ENCODE peak calls at places on chromosomes 12 and 14, in four cellular contexts. Z, K, O and V are unnamed samples.

GRCh38 chr12:108694812-108695278 is 36.5 kb downstream of the CORO1C start:
- DNase-seq in Z (no peak), K (no peak), O (peak), V (no peak)

GRCh38 chr12:48936379-48936979 is 11.2 kb upstream of the FKBP11 start:
- DNase-seq in Z (no peak), K (no peak), O (peak), V (peak)

GRCh38 chr12:51323966-51324895 is at the start of gene BIN2:
- DNase-seq in Z (no peak), K (peak), O (no peak), V (peak)

GRCh38 chr14:19941668-19942067 is 11.0 kb downstream of the OR4K1 start:
- DNase-seq in Z (no peak), K (no peak), O (no peak), V (no peak)

GRCh38 chr14:35470775-35471174 is 63.2 kb upstream of the INSM2 start:
- DNase-seq in Z (no peak), K (peak), O (peak), V (no peak)

GRCh38 chr12:92147491-92147890 is 1.8 kb upstream of the BTG1 start:
- DNase-seq in Z (no peak), K (no peak), O (no peak), V (no peak)

GRCh38 chr14:58712357-58712756 is 74.6 kb downstream of the DACT1 start:
- DNase-seq in Z (no peak), K (no peak), O (peak), V (no peak)

GRCh38 chr14:76806446-76806845 is 6.2 kb downstream of the ANGEL1 start:
- DNase-seq in Z (no peak), K (no peak), O (no peak), V (no peak)

GRCh38 chr12:125004621-125005020 is 11.2 kb downstream of the BRI3BP start:
- DNase-seq in Z (no peak), K (no peak), O (no peak), V (no peak)

GRCh38 chr12:5827591-5827990 is 117.5 kb downstream of the ANO2 start:
- DNase-seq in Z (no peak), K (no peak), O (no peak), V (no peak)

GRCh38 chr14:65482769-65483438 is 70.4 kb downstream of the FUT8 start:
- DNase-seq in Z (no peak), K (no peak), O (no peak), V (no peak)

GRCh38 chr12:46489951-46490388 is 117.4 kb upstream of the SLC38A2 start:
- DNase-seq in Z (no peak), K (no peak), O (no peak), V (no peak)

GRCh38 chr12:3362751-3363150 is 128.3 kb upstream of the PRMT8 start:
- DNase-seq in Z (no peak), K (no peak), O (no peak), V (no peak)

GRCh38 chr14:104112609-104113571 is 25.5 kb upstream of the KIF26A start:
- DNase-seq in Z (no peak), K (no peak), O (no peak), V (no peak)

GRCh38 chr12:3071710-3072109 is 5.5 kb upstream of the TSPAN9 start:
- DNase-seq in Z (no peak), K (no peak), O (no peak), V (no peak)

GRCh38 chr14:75306917-75307699 is 28.5 kb downstream of the FOS start:
- DNase-seq in Z (no peak), K (no peak), O (peak), V (peak)

GRCh38 chr14:91417134-91417982 is at the start of gene CCDC88C:
- DNase-seq in Z (no peak), K (no peak), O (peak), V (no peak)

GRCh38 chr12:117063162-117063911 is 35.9 kb downstream of the TESC start:
- DNase-seq in Z (peak), K (peak), O (no peak), V (no peak)

GRCh38 chr12:96235497-96235826 is 41.3 kb downstream of the ELK3 start:
- DNase-seq in Z (no peak), K (no peak), O (no peak), V (no peak)

GRCh38 chr14:102770910-102771543 is 6.2 kb upstream of the TRAF3 start:
- DNase-seq in Z (no peak), K (no peak), O (no peak), V (no peak)

GRCh38 chr14:58725226-58725625 is 87.5 kb downstream of the DACT1 start:
- DNase-seq in Z (no peak), K (no peak), O (no peak), V (no peak)

GRCh38 chr12:105892362-105892910 is 246.3 kb downstream of the NUAK1 start:
- DNase-seq in Z (no peak), K (no peak), O (no peak), V (no peak)

GRCh38 chr12:116459921-116460666 is 99.1 kb upstream of the MAP1LC3B2 start:
- DNase-seq in Z (no peak), K (no peak), O (no peak), V (no peak)

GRCh38 chr12:102631274-102631673 is 150.9 kb upstream of the IGF1 start:
- DNase-seq in Z (no peak), K (no peak), O (no peak), V (no peak)

GRCh38 chr12:50799908-50800307 is 36.0 kb downstream of the ATF1 start:
- DNase-seq in Z (no peak), K (no peak), O (no peak), V (no peak)

GRCh38 chr12:2268478-2269286 is 215.9 kb downstream of the CACNA1C start:
- DNase-seq in Z (no peak), K (no peak), O (no peak), V (no peak)

GRCh38 chr12:52148541-52149181 is 43.2 kb downstream of the KRT80 start:
- DNase-seq in Z (no peak), K (no peak), O (peak), V (no peak)

GRCh38 chr12:120466560-120467315 is 2.8 kb downstream of the SRSF9 start:
- DNase-seq in Z (no peak), K (no peak), O (no peak), V (no peak)

GRCh38 chr12:107843351-107844311 is 69.1 kb downstream of the ASCL4 start:
- DNase-seq in Z (no peak), K (no peak), O (no peak), V (peak)

GRCh38 chr12:112844814-112845565 is 53.4 kb downstream of the RPH3A start:
- DNase-seq in Z (no peak), K (no peak), O (no peak), V (no peak)

GRCh38 chr14:67566908-67567307 is 33.2 kb downstream of the PIGH start:
- DNase-seq in Z (no peak), K (no peak), O (no peak), V (no peak)

GRCh38 chr14:100608586-100609330 is 21.5 kb upstream of the BEGAIN start:
- DNase-seq in Z (no peak), K (no peak), O (no peak), V (no peak)

GRCh38 chr14:100609331-100609870 is 22.2 kb upstream of the BEGAIN start:
- DNase-seq in Z (no peak), K (no peak), O (no peak), V (no peak)

GRCh38 chr14:100609941-100610391 is 22.7 kb upstream of the BEGAIN start:
- DNase-seq in Z (no peak), K (no peak), O (no peak), V (no peak)

GRCh38 chr14:100611811-100612480 is 24.7 kb upstream of the BEGAIN start:
- DNase-seq in Z (no peak), K (no peak), O (no peak), V (no peak)

GRCh38 chr14:100610511-100611217 is 23.4 kb upstream of the BEGAIN start:
- DNase-seq in Z (no peak), K (no peak), O (no peak), V (no peak)
- TF ChIP-seq SPI1 in Z (no peak), K (no peak), O (no peak), V (no peak)

DNA sequence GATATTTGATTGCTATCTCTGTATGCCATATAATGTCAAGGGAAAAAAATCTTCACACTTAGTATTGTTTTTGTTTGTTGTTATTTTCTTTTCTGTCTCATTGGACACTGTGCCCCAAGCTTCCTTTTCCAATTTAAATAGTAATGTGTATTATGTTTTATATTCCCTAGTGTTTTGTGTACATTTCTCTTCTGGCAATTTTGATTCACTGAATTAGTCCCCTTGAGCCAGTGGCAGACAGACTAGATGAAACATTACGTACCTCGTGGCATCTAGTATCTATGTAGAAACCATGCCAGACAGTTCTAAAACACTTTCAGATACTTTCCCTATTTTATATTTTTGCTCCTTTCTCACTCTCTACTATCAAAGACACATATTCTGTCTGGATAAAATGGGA is at the start of gene OR6C1:
- DNase-seq in Z (no peak), K (no peak), O (no peak), V (no peak)
- TF ChIP-seq SPI1 in Z (no peak), K (no peak), O (no peak), V (no peak)

GRCh38 chr12:38892090-38892786 is 13.2 kb downstream of the CPNE8 start:
- DNase-seq in Z (no peak), K (no peak), O (no peak), V (no peak)

GRCh38 chr12:38890102-38890501 is 15.3 kb downstream of the CPNE8 start:
- DNase-seq in Z (no peak), K (no peak), O (no peak), V (no peak)

GRCh38 chr12:38886931-38887330 is 18.5 kb downstream of the CPNE8 start:
- DNase-seq in Z (no peak), K (no peak), O (no peak), V (no peak)

GRCh38 chr12:38887770-38888169 is 17.6 kb downstream of the CPNE8 start:
- DNase-seq in Z (no peak), K (no peak), O (no peak), V (no peak)

GRCh38 chr12:38889297-38889815 is 16.0 kb downstream of the CPNE8 start:
- DNase-seq in Z (no peak), K (no peak), O (no peak), V (no peak)
- TF ChIP-seq SPI1 in Z (no peak), K (no peak), O (no peak), V (no peak)

GRCh38 chr12:34186492-34186891 is 164.2 kb downstream of the ALG10 start:
- DNase-seq in Z (no peak), K (no peak), O (no peak), V (no peak)
- TF ChIP-seq SPI1 in Z (no peak), K (no peak), O (no peak), V (no peak)

GRCh38 chr12:76123301-76124212 is 39.1 kb upstream of the NAP1L1 start:
- DNase-seq in Z (no peak), K (no peak), O (no peak), V (no peak)
- TF ChIP-seq SPI1 in Z (no peak), K (no peak), O (no peak), V (no peak)

GRCh38 chr12:34341362-34341733 is 319.1 kb downstream of the ALG10 start:
- DNase-seq in Z (no peak), K (no peak), O (peak), V (no peak)
- TF ChIP-seq SPI1 in Z (no peak), K (no peak), O (no peak), V (no peak)

DNA sequence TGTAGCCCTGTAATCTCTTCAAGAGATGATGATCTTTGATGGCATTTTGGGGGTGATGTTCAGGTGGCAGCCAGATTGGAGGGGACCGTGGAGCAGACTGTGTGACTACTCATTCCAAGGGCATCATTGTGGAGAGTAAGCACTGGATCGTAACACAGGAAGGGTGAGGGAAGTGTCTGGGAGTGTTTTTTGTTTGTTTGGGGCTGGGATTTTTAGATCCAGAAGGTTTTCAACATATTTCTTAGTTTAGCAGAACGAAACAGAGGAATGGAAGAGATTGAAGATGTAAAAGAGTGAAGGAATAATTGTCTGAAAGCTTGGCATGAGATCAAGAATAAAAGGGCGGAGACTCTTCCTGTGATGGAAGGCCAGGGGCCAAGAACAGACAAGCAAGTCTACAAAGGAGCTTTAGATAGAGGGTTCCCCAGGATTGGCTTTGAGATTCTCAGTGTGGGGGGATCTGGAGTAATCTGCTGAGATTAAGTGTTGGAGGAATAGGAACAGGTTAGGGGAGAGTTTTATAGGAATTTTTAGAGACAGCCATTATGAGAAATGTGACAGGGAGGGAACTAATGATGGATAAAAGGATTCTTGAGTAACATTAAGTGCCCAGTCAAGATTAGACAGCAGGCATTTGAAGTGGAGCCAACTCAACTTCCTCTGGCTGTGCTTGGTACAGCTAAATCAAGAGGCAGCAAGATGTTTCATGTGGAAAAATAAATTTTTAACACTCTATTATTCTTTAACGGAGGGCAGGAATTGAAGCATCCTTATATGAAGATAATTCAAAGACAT is 79.7 kb upstream of the REP15 start:
- DNase-seq in Z (no peak), K (no peak), O (no peak), V (no peak)
- TF ChIP-seq SPI1 in Z (no peak), K (no peak), O (no peak), V (no peak)

DNA sequence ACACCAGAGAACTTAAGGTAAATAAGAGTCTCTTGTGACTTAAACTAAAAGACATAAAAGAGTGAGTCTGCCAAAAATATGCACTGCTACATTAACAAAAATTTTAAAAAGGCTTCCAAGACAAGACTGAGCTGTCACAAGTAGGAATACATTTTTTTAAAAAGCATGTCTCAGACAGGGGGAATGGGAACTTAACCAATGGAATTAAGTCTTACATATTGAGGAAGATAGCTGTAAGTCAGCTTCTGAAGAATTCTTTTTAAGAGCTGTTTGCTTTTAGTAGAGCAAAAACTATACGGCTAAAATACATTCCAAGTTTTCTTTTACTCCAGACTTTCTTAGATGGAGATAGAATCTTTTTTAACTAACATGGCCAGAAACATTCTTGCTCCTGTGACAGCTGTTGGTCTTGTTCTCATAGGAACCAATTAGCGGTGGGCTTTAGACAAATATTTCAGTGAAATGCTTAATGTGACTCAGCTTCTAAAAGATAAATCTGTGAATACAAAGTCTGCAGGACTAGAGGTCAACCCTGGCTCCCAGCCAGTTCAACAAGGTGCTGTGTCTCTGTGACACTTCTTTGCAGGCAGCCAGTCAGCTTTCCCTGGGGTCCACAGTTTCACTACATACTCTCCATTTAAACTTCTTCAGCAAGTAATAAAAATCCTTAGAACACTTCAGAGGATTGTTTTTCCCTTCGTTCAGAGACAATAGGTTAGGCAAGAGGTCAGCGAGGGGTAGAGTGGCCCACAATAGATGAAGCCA is 187.6 kb downstream of the NAV3 start:
- DNase-seq in Z (no peak), K (no peak), O (no peak), V (no peak)
- TF ChIP-seq SPI1 in Z (no peak), K (no peak), O (no peak), V (no peak)

GRCh38 chr12:86389949-86390348 is 133.8 kb upstream of the MGAT4C start:
- DNase-seq in Z (no peak), K (no peak), O (no peak), V (no peak)
- TF ChIP-seq SPI1 in Z (no peak), K (no peak), O (no peak), V (no peak)

DNA sequence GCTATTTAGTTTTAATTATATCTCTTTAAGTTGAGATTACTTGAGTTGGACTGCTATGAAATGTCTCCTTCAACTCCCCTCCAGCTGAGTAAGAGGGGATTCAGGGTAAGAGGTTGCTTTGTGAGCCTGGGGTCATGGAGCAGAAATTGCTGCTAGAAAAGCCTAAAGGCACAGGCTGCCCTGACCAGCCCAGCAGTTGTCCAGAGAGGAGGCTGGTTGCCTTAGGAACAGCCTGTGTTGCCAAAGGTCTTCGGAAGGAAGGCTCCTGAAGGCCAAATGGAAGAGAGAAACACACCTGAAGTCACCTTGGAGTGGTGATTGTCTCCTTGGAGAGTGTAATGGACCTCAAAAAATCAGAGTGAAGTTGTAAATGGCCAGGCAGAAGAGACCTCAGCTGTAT is 235.5 kb upstream of the PDE3A start:
- DNase-seq in Z (no peak), K (no peak), O (no peak), V (no peak)
- TF ChIP-seq SPI1 in Z (no peak), K (no peak), O (no peak), V (no peak)